ENCODE peak calls at places on chromosomes 13 and 19, in six cellular contexts. N is mucosa of descending colon, Z is GM06990, K is breast epithelium, C is Panc1, R is foreskin fibroblast. E is an unnamed sample.

GRCh38 chr19:19538767-19539166 is 702 bp downstream of the CILP2 start:
- DNase-seq in N (no peak), Z (no peak), K (no peak), C (no peak), R (peak; percentile 40), E (no peak)

GRCh38 chr13:86846501-86846900 is 824.7 kb upstream of the SLITRK5 start:
- DNase-seq in N (no peak), Z (no peak), K (no peak), C (no peak), R (no peak), E (no peak)

GRCh38 chr13:110114351-110114750 is 192.6 kb downstream of the COL4A1 start:
- DNase-seq in N (no peak), Z (no peak), K (no peak), C (no peak), R (peak; percentile 46), E (no peak)

GRCh38 chr19:3798137-3798536 is 12.0 kb upstream of the MATK start:
- DNase-seq in N (no peak), Z (no peak), K (no peak), C (no peak), R (no peak), E (no peak)

GRCh38 chr19:40503300-40503699 is 36.5 kb downstream of the SPTBN4 start:
- DNase-seq in N (no peak), Z (no peak), K (no peak), C (no peak), R (no peak), E (peak; percentile 78)

GRCh38 chr13:23765531-23765930 is 123.7 kb downstream of the MIPEP start:
- DNase-seq in N (no peak), Z (no peak), K (no peak), C (no peak), R (no peak), E (no peak)

GRCh38 chr19:4278926-4279529 is at the start of gene SHD:
- DNase-seq in N (no peak), Z (no peak), K (no peak), C (no peak), R (no peak), E (peak; percentile 82)

GRCh38 chr19:49403404-49404187 is 15.5 kb downstream of the KASH5 start:
- DNase-seq in N (no peak), Z (peak; percentile 64), K (no peak), C (no peak), R (no peak), E (no peak)

GRCh38 chr13:72648513-72649065 is 78.8 kb downstream of the MZT1 start:
- DNase-seq in N (no peak), Z (no peak), K (no peak), C (no peak), R (no peak), E (no peak)

GRCh38 chr19:6378498-6378897 is 2.8 kb upstream of the PSPN start:
- DNase-seq in N (no peak), Z (no peak), K (no peak), C (no peak), R (no peak), E (no peak)

GRCh38 chr13:78201411-78201810 is 282.8 kb upstream of the EDNRB start:
- DNase-seq in N (no peak), Z (peak; percentile 9), K (no peak), C (no peak), R (no peak), E (no peak)

GRCh38 chr19:5935473-5936307 is 21.6 kb downstream of the CAPS start:
- DNase-seq in N (no peak), Z (no peak), K (no peak), C (no peak), R (peak; percentile 66), E (peak; percentile 73)

GRCh38 chr13:22703601-22704209 is 477.1 kb upstream of the SGCG start:
- DNase-seq in N (no peak), Z (no peak), K (no peak), C (peak; percentile 4), R (no peak), E (no peak)

GRCh38 chr19:35937345-35938281 is 1.4 kb downstream of the LRFN3 start:
- DNase-seq in N (no peak), Z (no peak), K (no peak), C (no peak), R (peak; percentile 7), E (no peak)

GRCh38 chr13:68719815-68720214 is 1387.8 kb upstream of the ATXN8OS start:
- DNase-seq in N (no peak), Z (no peak), K (no peak), C (no peak), R (no peak), E (no peak)

GRCh38 chr19:7533281-7533819 is 2.2 kb upstream of the PNPLA6 start:
- DNase-seq in N (peak; percentile 62), Z (no peak), K (no peak), C (no peak), R (peak; percentile 84), E (peak; percentile 18)

DNA sequence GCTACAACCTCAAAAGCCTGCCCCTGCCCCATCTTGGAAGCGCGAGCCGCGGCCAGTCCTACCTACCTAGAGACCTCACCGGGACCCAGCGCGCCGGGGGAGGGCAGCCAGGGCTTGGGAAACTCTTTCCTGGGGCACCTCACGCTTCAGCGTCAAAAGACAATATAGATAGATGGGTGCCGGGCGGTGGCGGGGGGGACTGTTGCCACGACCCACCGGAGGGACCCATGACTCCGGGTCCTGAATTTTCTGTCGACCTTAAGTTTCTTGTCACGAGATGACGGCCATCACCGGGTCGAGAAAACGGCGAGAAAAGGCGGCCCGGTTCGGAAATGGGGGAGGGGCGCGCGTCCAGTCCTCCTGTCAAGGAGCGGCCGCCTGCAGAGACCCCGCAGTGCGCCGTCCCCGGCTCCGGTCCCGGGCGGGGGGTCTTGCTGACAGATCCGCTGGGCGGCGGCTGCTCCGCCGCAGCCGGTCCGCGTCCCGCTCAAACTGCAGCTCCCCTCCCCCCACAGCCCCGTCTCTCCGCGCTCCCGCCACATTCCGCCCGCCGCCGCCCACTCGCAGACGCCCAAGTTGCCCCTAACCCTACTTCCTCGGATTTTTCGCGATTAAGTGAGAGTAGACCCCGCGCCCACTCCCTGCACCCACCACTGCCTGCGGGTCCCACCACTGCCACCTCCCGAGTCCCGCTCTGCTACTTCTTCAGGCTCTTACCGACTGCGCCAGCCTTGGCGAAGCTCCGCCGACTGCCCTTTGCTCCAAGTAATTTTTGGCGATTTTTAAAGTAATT is 66.1 kb downstream of the KCNRG start:
- DNase-seq in N (peak; percentile 74), Z (peak; percentile 77), K (no peak), C (no peak), R (no peak), E (peak; percentile 71)
- TF ChIP-seq CTCF in N (no peak), Z (peak; percentile 24), K (no peak), C (peak; percentile 23), R (no peak), E (peak; percentile 34)

DNA sequence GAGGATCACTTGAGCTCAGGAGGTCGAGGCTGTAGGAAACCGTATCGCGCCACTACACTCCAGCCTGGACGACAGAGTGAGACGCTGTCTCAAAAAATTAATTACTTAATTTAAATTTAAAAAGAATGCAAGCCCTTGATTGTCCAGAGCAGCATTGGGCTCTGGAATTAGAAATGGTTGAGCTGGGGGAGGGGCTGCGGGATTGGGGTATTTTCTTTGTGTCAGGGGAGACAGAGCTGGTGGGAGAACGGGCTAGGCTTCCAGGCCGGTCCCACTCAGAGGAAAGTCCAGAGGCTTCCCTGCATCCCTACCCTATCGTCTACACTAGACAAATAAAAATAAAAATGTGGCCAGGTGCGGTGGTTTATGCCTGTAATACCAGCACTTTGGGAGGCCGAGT is 2.2 kb upstream of the RAB3A start:
- DNase-seq in N (no peak), Z (no peak), K (no peak), C (no peak), R (no peak), E (no peak)
- H3K4me3 ChIP-seq in N (no peak overlapping the region), Z (no peak overlapping the region), K (peak overlapping the region; percentile 77), C (no peak overlapping the region), R (no peak overlapping the region), E (no peak overlapping the region)

DNA sequence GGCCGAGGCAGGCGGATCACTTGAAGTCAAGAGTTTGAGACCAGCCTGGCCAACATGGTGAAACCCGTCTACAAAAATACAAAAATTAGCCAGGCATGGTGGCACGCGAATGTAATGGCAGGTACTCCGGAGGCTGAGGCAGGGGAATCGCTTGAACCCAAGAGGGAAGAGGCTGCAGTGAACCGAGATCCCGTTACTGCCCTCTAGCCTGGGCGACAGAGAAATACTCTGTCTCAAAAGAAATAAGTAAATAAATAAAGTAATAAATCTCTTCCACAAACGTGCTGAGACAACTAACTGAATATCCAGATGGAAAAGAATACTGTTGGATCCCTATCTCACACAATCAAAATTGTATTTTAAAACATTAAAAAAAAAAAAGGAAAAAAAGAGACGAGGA is 807 bp upstream of the ZNF813 start:
- DNase-seq in N (no peak), Z (no peak), K (no peak), C (no peak), R (peak; percentile 29), E (no peak)
- TF ChIP-seq CTCF in N (no peak), Z (no peak), K (no peak), C (no peak), R (no peak), E (no peak)

GRCh38 chr13:34678154-34678553 is 263.9 kb upstream of the NBEA start:
- DNase-seq in N (no peak), Z (no peak), K (no peak), C (peak; percentile 2), R (peak; percentile 71), E (no peak)

GRCh38 chr13:34671136-34671535 is 270.9 kb upstream of the NBEA start:
- DNase-seq in N (no peak), Z (no peak), K (no peak), C (no peak), R (no peak), E (no peak)

GRCh38 chr13:34675626-34676025 is 266.4 kb upstream of the NBEA start:
- DNase-seq in N (no peak), Z (no peak), K (no peak), C (no peak), R (no peak), E (no peak)

GRCh38 chr13:34667356-34668218 is 274.5 kb upstream of the NBEA start:
- DNase-seq in N (no peak), Z (no peak), K (no peak), C (no peak), R (no peak), E (no peak)

DNA sequence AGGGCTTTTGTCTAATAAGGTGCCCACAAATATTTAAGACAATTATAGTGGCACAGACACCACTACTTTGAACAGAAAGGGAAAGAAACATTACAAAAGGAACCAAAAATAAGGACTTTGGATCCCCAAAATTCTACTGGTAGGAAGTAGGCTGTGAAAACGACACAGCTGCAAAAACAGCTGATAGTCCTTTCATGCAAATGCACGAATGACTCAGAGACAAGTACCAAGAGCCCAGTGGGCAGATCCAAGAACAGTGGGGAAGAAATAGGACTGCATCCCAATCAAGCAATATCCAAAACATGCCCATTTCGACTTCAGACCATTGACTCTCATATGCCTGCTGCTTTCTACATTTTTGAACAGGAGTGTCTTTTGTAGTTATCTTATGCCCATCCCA is 269.4 kb upstream of the NBEA start:
- DNase-seq in N (no peak), Z (no peak), K (no peak), C (no peak), R (peak; percentile 29), E (no peak)
- H3K4me3 ChIP-seq in N (no peak overlapping the region), Z (no peak overlapping the region), K (no peak overlapping the region), C (no peak overlapping the region), R (no peak overlapping the region), E (no peak overlapping the region)

E was measured in BE2C.